ENCODE peak calls at places on chromosomes 7 and 10, in six cellular contexts. One of them, this sample, is unnamed.

GRCh38 chr10:25725917-25726716 is 207.9 kb upstream of the MYO3A start:
- DNase-seq in hepatocyte: peak; percentile 79
- DNase-seq in IMR-90: peak; percentile 33
- DNase-seq in PC-3: peak; percentile 66
- DNase-seq in tibial artery: no peak
- DNase-seq in epithelial cell of proximal tubule: peak; percentile 58
- DNase-seq in this sample: peak; percentile 29

GRCh38 chr10:10848488-10849111 is 169.1 kb upstream of the CELF2 start:
- DNase-seq in hepatocyte: no peak
- DNase-seq in IMR-90: no peak
- DNase-seq in PC-3: no peak
- DNase-seq in tibial artery: no peak
- DNase-seq in epithelial cell of proximal tubule: no peak
- DNase-seq in this sample: no peak

GRCh38 chr10:126621836-126622235 is 48.7 kb downstream of the C10orf90 start:
- DNase-seq in hepatocyte: no peak
- DNase-seq in IMR-90: no peak
- DNase-seq in PC-3: no peak
- DNase-seq in tibial artery: no peak
- DNase-seq in epithelial cell of proximal tubule: no peak
- DNase-seq in this sample: no peak

GRCh38 chr7:151157645-151158329 is 9.7 kb downstream of the GBX1 start:
- DNase-seq in hepatocyte: no peak
- DNase-seq in IMR-90: peak; percentile 26
- DNase-seq in PC-3: peak; percentile 82
- DNase-seq in tibial artery: no peak
- DNase-seq in epithelial cell of proximal tubule: no peak
- DNase-seq in this sample: no peak

GRCh38 chr7:147937428-147937827 is 653.1 kb upstream of the C7orf33 start:
- DNase-seq in hepatocyte: no peak
- DNase-seq in IMR-90: no peak
- DNase-seq in PC-3: peak; percentile 49
- DNase-seq in tibial artery: no peak
- DNase-seq in epithelial cell of proximal tubule: no peak
- DNase-seq in this sample: no peak

GRCh38 chr7:95608344-95609173 is 12.2 kb upstream of the PDK4 start:
- DNase-seq in hepatocyte: peak; percentile 95
- DNase-seq in IMR-90: peak; percentile 93
- DNase-seq in PC-3: peak; percentile 94
- DNase-seq in tibial artery: peak; percentile 96
- DNase-seq in epithelial cell of proximal tubule: peak; percentile 98
- DNase-seq in this sample: peak; percentile 91

GRCh38 chr7:55018361-55019328 is at the start of gene EGFR:
- DNase-seq in hepatocyte: peak; percentile 87
- DNase-seq in IMR-90: peak; percentile 80
- DNase-seq in PC-3: peak; percentile 76
- DNase-seq in tibial artery: peak; percentile 80
- DNase-seq in epithelial cell of proximal tubule: no peak
- DNase-seq in this sample: no peak

GRCh38 chr7:80428161-80429054 is 83.5 kb downstream of the GNAT3 start:
- DNase-seq in hepatocyte: peak; percentile 58
- DNase-seq in IMR-90: peak; percentile 79
- DNase-seq in PC-3: peak; percentile 73
- DNase-seq in tibial artery: no peak
- DNase-seq in epithelial cell of proximal tubule: peak; percentile 20
- DNase-seq in this sample: peak; percentile 18

GRCh38 chr10:24872049-24872789 is 80.2 kb downstream of the PRTFDC1 start:
- DNase-seq in hepatocyte: no peak
- DNase-seq in IMR-90: no peak
- DNase-seq in PC-3: no peak
- DNase-seq in tibial artery: no peak
- DNase-seq in epithelial cell of proximal tubule: no peak
- DNase-seq in this sample: no peak

GRCh38 chr10:43125274-43125845 is 12.9 kb upstream of the CSGALNACT2 start:
- DNase-seq in hepatocyte: no peak
- DNase-seq in IMR-90: no peak
- DNase-seq in PC-3: no peak
- DNase-seq in tibial artery: no peak
- DNase-seq in epithelial cell of proximal tubule: no peak
- DNase-seq in this sample: no peak

GRCh38 chr10:6580279-6581029 is 378 bp upstream of the PRKCQ start:
- DNase-seq in hepatocyte: peak; percentile 91
- DNase-seq in IMR-90: peak; percentile 47
- DNase-seq in PC-3: no peak
- DNase-seq in tibial artery: no peak
- DNase-seq in epithelial cell of proximal tubule: no peak
- DNase-seq in this sample: no peak

GRCh38 chr10:125344573-125345121 is 184.3 kb upstream of the CTBP2 start:
- DNase-seq in hepatocyte: peak; percentile 28
- DNase-seq in IMR-90: no peak
- DNase-seq in PC-3: peak; percentile 8
- DNase-seq in tibial artery: no peak
- DNase-seq in epithelial cell of proximal tubule: peak; percentile 38
- DNase-seq in this sample: peak; percentile 7

GRCh38 chr10:73096041-73096451 is 620 bp downstream of the P4HA1 start:
- DNase-seq in hepatocyte: peak; percentile 86
- DNase-seq in IMR-90: peak; percentile 60
- DNase-seq in PC-3: peak; percentile 97
- DNase-seq in tibial artery: peak; percentile 56
- DNase-seq in epithelial cell of proximal tubule: no peak
- DNase-seq in this sample: no peak

GRCh38 chr7:90671571-90671970 is 75.5 kb downstream of the CDK14 start:
- DNase-seq in hepatocyte: no peak
- DNase-seq in IMR-90: no peak
- DNase-seq in PC-3: no peak
- DNase-seq in tibial artery: no peak
- DNase-seq in epithelial cell of proximal tubule: no peak
- DNase-seq in this sample: no peak

GRCh38 chr10:21993360-21994001 is 10.0 kb downstream of the DNAJC1 start:
- DNase-seq in hepatocyte: no peak
- DNase-seq in IMR-90: peak; percentile 29
- DNase-seq in PC-3: peak; percentile 61
- DNase-seq in tibial artery: no peak
- DNase-seq in epithelial cell of proximal tubule: no peak
- DNase-seq in this sample: no peak

GRCh38 chr10:51357170-51357569 is 282.9 kb downstream of the PRKG1 start:
- DNase-seq in hepatocyte: no peak
- DNase-seq in IMR-90: no peak
- DNase-seq in PC-3: no peak
- DNase-seq in tibial artery: no peak
- DNase-seq in epithelial cell of proximal tubule: no peak
- DNase-seq in this sample: no peak

GRCh38 chr7:156474241-156474743 is 166.3 kb upstream of the RNF32 start:
- DNase-seq in hepatocyte: peak; percentile 63
- DNase-seq in IMR-90: peak; percentile 90
- DNase-seq in PC-3: peak; percentile 79
- DNase-seq in tibial artery: no peak
- DNase-seq in epithelial cell of proximal tubule: peak; percentile 93
- DNase-seq in this sample: peak; percentile 74

GRCh38 chr10:43000021-43000411 is 76.9 kb upstream of the RET start:
- DNase-seq in hepatocyte: no peak
- DNase-seq in IMR-90: no peak
- DNase-seq in PC-3: no peak
- DNase-seq in tibial artery: no peak
- DNase-seq in epithelial cell of proximal tubule: no peak
- DNase-seq in this sample: no peak

GRCh38 chr10:99926925-99927718 is 82.6 kb downstream of the DNMBP start:
- DNase-seq in hepatocyte: peak; percentile 47
- DNase-seq in IMR-90: peak; percentile 66
- DNase-seq in PC-3: peak; percentile 40
- DNase-seq in tibial artery: peak; percentile 32
- DNase-seq in epithelial cell of proximal tubule: no peak
- DNase-seq in this sample: no peak

GRCh38 chr7:32257632-32258031 is 187.4 kb upstream of the PDE1C start:
- DNase-seq in hepatocyte: no peak
- DNase-seq in IMR-90: no peak
- DNase-seq in PC-3: no peak
- DNase-seq in tibial artery: no peak
- DNase-seq in epithelial cell of proximal tubule: no peak
- DNase-seq in this sample: no peak

GRCh38 chr7:141674702-141675101 is 27.3 kb downstream of the DENND11 start:
- DNase-seq in hepatocyte: no peak
- DNase-seq in IMR-90: no peak
- DNase-seq in PC-3: no peak
- DNase-seq in tibial artery: no peak
- DNase-seq in epithelial cell of proximal tubule: no peak
- DNase-seq in this sample: no peak

GRCh38 chr10:63651864-63652263 is 130.7 kb downstream of the REEP3 start:
- DNase-seq in hepatocyte: no peak
- DNase-seq in IMR-90: no peak
- DNase-seq in PC-3: no peak
- DNase-seq in tibial artery: no peak
- DNase-seq in epithelial cell of proximal tubule: no peak
- DNase-seq in this sample: no peak

GRCh38 chr7:2720024-2720423 is 32.0 kb downstream of the AMZ1 start:
- DNase-seq in hepatocyte: no peak
- DNase-seq in IMR-90: no peak
- DNase-seq in PC-3: no peak
- DNase-seq in tibial artery: no peak
- DNase-seq in epithelial cell of proximal tubule: no peak
- DNase-seq in this sample: no peak

GRCh38 chr10:106978746-106979145 is 185.8 kb downstream of the SORCS1 start:
- DNase-seq in hepatocyte: no peak
- DNase-seq in IMR-90: no peak
- DNase-seq in PC-3: peak; percentile 4
- DNase-seq in tibial artery: no peak
- DNase-seq in epithelial cell of proximal tubule: no peak
- DNase-seq in this sample: no peak

GRCh38 chr10:6918305-6918704 is 338.2 kb upstream of the PRKCQ start:
- DNase-seq in hepatocyte: no peak
- DNase-seq in IMR-90: no peak
- DNase-seq in PC-3: no peak
- DNase-seq in tibial artery: peak; percentile 25
- DNase-seq in epithelial cell of proximal tubule: no peak
- DNase-seq in this sample: no peak

DNA sequence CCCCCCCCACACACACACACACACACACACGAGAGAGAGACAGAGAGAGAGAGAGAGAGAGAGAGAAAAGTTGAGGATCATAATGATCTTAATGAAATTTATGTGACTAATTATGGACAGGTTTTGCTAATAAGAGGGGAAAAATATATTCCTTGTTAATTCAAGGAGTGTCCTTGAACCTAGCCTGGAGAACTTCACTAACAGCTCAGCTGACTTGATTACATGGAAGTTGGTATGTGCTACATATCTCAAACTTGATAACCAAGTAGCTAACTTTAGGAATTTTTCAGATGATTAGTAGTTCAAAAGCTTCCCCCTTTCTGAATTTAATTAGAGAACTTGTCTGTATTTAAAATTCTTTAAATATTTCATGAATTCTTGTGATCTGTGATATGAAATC is 15.3 kb downstream of the SLF2 start:
- DNase-seq in hepatocyte: no peak
- DNase-seq in IMR-90: no peak
- DNase-seq in PC-3: no peak
- DNase-seq in tibial artery: no peak
- DNase-seq in epithelial cell of proximal tubule: no peak
- DNase-seq in this sample: no peak
- H3K4me3 ChIP-seq in hepatocyte: no peak overlapping the region
- H3K4me3 ChIP-seq in IMR-90: no peak overlapping the region
- H3K4me3 ChIP-seq in PC-3: no peak overlapping the region
- H3K4me3 ChIP-seq in tibial artery: no peak overlapping the region
- H3K4me3 ChIP-seq in epithelial cell of proximal tubule: no peak overlapping the region
- H3K4me3 ChIP-seq in this sample: no peak overlapping the region

GRCh38 chr7:4724648-4725013 is 42.5 kb downstream of the FOXK1 start:
- DNase-seq in hepatocyte: no peak
- DNase-seq in IMR-90: peak; percentile 47
- DNase-seq in PC-3: peak; percentile 24
- DNase-seq in tibial artery: no peak
- DNase-seq in epithelial cell of proximal tubule: no peak
- DNase-seq in this sample: no peak

GRCh38 chr7:4726051-4726450 is 44.0 kb downstream of the FOXK1 start:
- DNase-seq in hepatocyte: no peak
- DNase-seq in IMR-90: no peak
- DNase-seq in PC-3: no peak
- DNase-seq in tibial artery: no peak
- DNase-seq in epithelial cell of proximal tubule: no peak
- DNase-seq in this sample: no peak

GRCh38 chr7:4725014-4725951 is 43.2 kb downstream of the FOXK1 start:
- DNase-seq in hepatocyte: no peak
- DNase-seq in IMR-90: peak; percentile 95
- DNase-seq in PC-3: peak; percentile 60
- DNase-seq in tibial artery: peak; percentile 86
- DNase-seq in epithelial cell of proximal tubule: peak; percentile 48
- DNase-seq in this sample: peak; percentile 79

GRCh38 chr7:4727914-4728705 is 46.0 kb downstream of the FOXK1 start:
- DNase-seq in hepatocyte: no peak
- DNase-seq in IMR-90: no peak
- DNase-seq in PC-3: no peak
- DNase-seq in tibial artery: no peak
- DNase-seq in epithelial cell of proximal tubule: no peak
- DNase-seq in this sample: no peak

DNA sequence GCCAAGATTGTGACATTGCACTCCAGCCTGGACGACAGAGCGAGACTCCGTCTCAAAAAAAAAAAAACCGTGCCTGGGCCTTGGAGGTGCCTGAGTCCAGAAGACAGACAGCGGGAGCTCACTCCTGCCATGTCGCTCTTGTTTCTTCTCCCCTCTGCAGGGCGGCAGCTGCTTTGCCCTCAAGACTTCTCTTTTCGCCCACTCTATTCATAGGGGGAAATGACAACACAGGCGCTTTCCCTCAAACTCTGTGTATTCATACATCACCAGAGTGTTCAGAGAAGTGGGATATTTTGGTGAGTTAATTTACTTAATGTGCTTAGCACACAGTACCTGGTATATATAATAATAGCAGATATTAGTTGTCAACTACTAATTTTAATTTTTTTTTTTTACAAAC is 44.5 kb downstream of the FOXK1 start:
- DNase-seq in hepatocyte: no peak
- DNase-seq in IMR-90: no peak
- DNase-seq in PC-3: no peak
- DNase-seq in tibial artery: no peak
- DNase-seq in epithelial cell of proximal tubule: no peak
- DNase-seq in this sample: no peak
- H3K4me3 ChIP-seq in hepatocyte: no peak overlapping the region
- H3K4me3 ChIP-seq in IMR-90: no peak overlapping the region
- H3K4me3 ChIP-seq in PC-3: no peak overlapping the region
- H3K4me3 ChIP-seq in tibial artery: no peak overlapping the region
- H3K4me3 ChIP-seq in epithelial cell of proximal tubule: no peak overlapping the region
- H3K4me3 ChIP-seq in this sample: no peak overlapping the region

GRCh38 chr7:100087055-100087750 is 1.6 kb upstream of the COPS6 start:
- DNase-seq in hepatocyte: peak; percentile 68
- DNase-seq in IMR-90: peak; percentile 99
- DNase-seq in PC-3: peak; percentile 82
- DNase-seq in tibial artery: no peak
- DNase-seq in epithelial cell of proximal tubule: peak; percentile 73
- DNase-seq in this sample: peak; percentile 77
- H3K4me3 ChIP-seq in hepatocyte: no peak overlapping the region
- H3K4me3 ChIP-seq in IMR-90: no peak overlapping the region
- H3K4me3 ChIP-seq in PC-3: no peak overlapping the region
- H3K4me3 ChIP-seq in tibial artery: no peak overlapping the region
- H3K4me3 ChIP-seq in epithelial cell of proximal tubule: no peak overlapping the region
- H3K4me3 ChIP-seq in this sample: no peak overlapping the region

DNA sequence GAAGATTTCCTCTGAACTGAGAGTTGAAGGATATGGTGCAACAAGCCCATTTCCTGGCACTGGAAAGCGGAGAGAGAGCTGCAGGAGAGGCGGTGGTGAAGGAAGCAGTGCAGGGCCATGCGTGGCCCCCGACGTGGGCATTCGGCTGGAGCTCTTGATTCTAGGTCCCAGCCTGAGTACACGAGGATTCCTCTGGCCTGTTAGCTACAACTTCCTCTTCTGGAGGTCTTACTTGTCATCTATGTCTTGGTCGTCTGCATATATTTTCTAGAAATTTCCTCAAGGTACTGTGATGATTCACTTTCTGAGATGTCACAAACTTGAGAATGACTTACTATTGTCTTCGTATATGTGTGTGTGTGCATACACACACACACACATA is 59.2 kb upstream of the JAZF1 start:
- DNase-seq in hepatocyte: no peak
- DNase-seq in IMR-90: no peak
- DNase-seq in PC-3: no peak
- DNase-seq in tibial artery: no peak
- DNase-seq in epithelial cell of proximal tubule: no peak
- DNase-seq in this sample: no peak
- H3K4me3 ChIP-seq in hepatocyte: no peak overlapping the region
- H3K4me3 ChIP-seq in IMR-90: no peak overlapping the region
- H3K4me3 ChIP-seq in PC-3: no peak overlapping the region
- H3K4me3 ChIP-seq in tibial artery: no peak overlapping the region
- H3K4me3 ChIP-seq in epithelial cell of proximal tubule: no peak overlapping the region
- H3K4me3 ChIP-seq in this sample: no peak overlapping the region